ENCODE peak calls at places on chromosomes 4 and X, in six cellular contexts. B, I, H, U, G and W are unnamed samples. For H3K4me1, the result is how much of the 10 kb centered on the place peaks cover.

GRCh38 chrX:72349190-72349589 is 43.5 kb upstream of the CITED1 start:
- DNase-seq in B (no peak), I (no peak), H (no peak), U (no peak), G (peak), W (no peak)

GRCh38 chrX:51802917-51803688 is 59.9 kb downstream of the GSPT2 start:
- DNase-seq in B (peak), I (peak), H (peak), U (peak), G (peak), W (peak)

GRCh38 chrX:121504148-121504547 is 456.7 kb downstream of the GLUD2 start:
- DNase-seq in B (no peak), I (no peak), H (no peak), U (no peak), G (no peak), W (no peak)

GRCh38 chr4:146415829-146416228 is 105.9 kb downstream of the SLC10A7 start:
- DNase-seq in B (no peak), I (no peak), H (no peak), U (no peak), G (no peak), W (no peak)

GRCh38 chr4:926538-926937 is 5.6 kb downstream of the GAK start:
- DNase-seq in B (peak), I (no peak), H (no peak), U (peak), G (peak), W (peak)

GRCh38 chrX:28585767-28586166 is 1.5 kb upstream of the IL1RAPL1 start:
- DNase-seq in B (no peak), I (no peak), H (peak), U (no peak), G (no peak), W (no peak)

GRCh38 chr4:169383724-169384123 is 113.0 kb upstream of the SH3RF1 start:
- DNase-seq in B (peak), I (peak), H (peak), U (no peak), G (no peak), W (no peak)

GRCh38 chr4:99863804-99864203 is 30.4 kb downstream of the LAMTOR3 start:
- DNase-seq in B (peak), I (peak), H (peak), U (no peak), G (peak), W (no peak)

GRCh38 chrX:38437093-38437492 is 84.7 kb downstream of the OTC start:
- DNase-seq in B (peak), I (peak), H (no peak), U (no peak), G (no peak), W (no peak)

GRCh38 chr4:72352746-72353145 is 216.3 kb downstream of the ADAMTS3 start:
- DNase-seq in B (peak), I (no peak), H (no peak), U (no peak), G (no peak), W (no peak)

GRCh38 chr4:163911891-163912290 is 417.4 kb downstream of the TMA16 start:
- DNase-seq in B (peak), I (no peak), H (no peak), U (no peak), G (no peak), W (no peak)

GRCh38 chr4:150080335-150080734 is 2.1 kb downstream of the DCLK2 start:
- DNase-seq in B (peak), I (peak), H (peak), U (no peak), G (no peak), W (no peak)

GRCh38 chrX:33210156-33210555 is 1.2 kb downstream of the DMD start:
- DNase-seq in B (no peak), I (no peak), H (no peak), U (no peak), G (no peak), W (no peak)

GRCh38 chr4:110294165-110294564 is 95.8 kb upstream of the ELOVL6 start:
- DNase-seq in B (peak), I (peak), H (peak), U (no peak), G (no peak), W (no peak)

GRCh38 chrX:16733013-16733412 is 13.6 kb downstream of the SYAP1 start:
- DNase-seq in B (no peak), I (no peak), H (no peak), U (no peak), G (peak), W (no peak)

GRCh38 chrX:53713987-53714579 is 27.6 kb upstream of the HUWE1 start:
- DNase-seq in B (peak), I (peak), H (no peak), U (no peak), G (no peak), W (no peak)

GRCh38 chrX:40054793-40055192 is 43.0 kb downstream of the BCOR start:
- DNase-seq in B (peak), I (peak), H (peak), U (no peak), G (no peak), W (no peak)

GRCh38 chr4:186767794-186768193 is 44.1 kb upstream of the FAT1 start:
- DNase-seq in B (no peak), I (no peak), H (no peak), U (no peak), G (no peak), W (no peak)

GRCh38 chr4:7428261-7429068 is 6.3 kb downstream of the PSAPL1 start:
- DNase-seq in B (no peak), I (no peak), H (no peak), U (no peak), G (peak), W (peak)

GRCh38 chr4:173374588-173374987 is 3.8 kb downstream of the SAP30 start:
- DNase-seq in B (no peak), I (no peak), H (no peak), U (no peak), G (no peak), W (no peak)

GRCh38 chrX:76555816-76556215 is 128.3 kb downstream of the MAGEE1 start:
- DNase-seq in B (peak), I (peak), H (no peak), U (no peak), G (peak), W (peak)

GRCh38 chr4:7135389-7135746 is 57.0 kb upstream of the SORCS2 start:
- DNase-seq in B (no peak), I (peak), H (no peak), U (no peak), G (no peak), W (no peak)

GRCh38 chr4:125573368-125573767 is 258.6 kb downstream of the FAT4 start:
- DNase-seq in B (no peak), I (no peak), H (no peak), U (no peak), G (no peak), W (no peak)

GRCh38 chrX:100445593-100445992 is 35.5 kb upstream of the PCDH19 start:
- DNase-seq in B (no peak), I (no peak), H (no peak), U (no peak), G (no peak), W (no peak)

GRCh38 chrX:630007-630921 is at the start of gene SHOX:
- DNase-seq in B (no peak), I (no peak), H (no peak), U (no peak), G (no peak), W (no peak)

GRCh38 chr4:183499389-183499788 is 5.5 kb upstream of the ING2 start:
- DNase-seq in B (no peak), I (no peak), H (no peak), U (no peak), G (no peak), W (no peak)

GRCh38 chr4:116636917-116637316 is 448.5 kb downstream of the TRAM1L1 start:
- DNase-seq in B (no peak), I (no peak), H (no peak), U (no peak), G (no peak), W (no peak)

GRCh38 chrX:30800901-30801300 is 88.2 kb downstream of the TAB3 start:
- DNase-seq in B (no peak), I (no peak), H (no peak), U (no peak), G (no peak), W (no peak)

GRCh38 chrX:42732506-42732905 is 45.5 kb downstream of the PPP1R2C start:
- DNase-seq in B (no peak), I (no peak), H (no peak), U (no peak), G (no peak), W (no peak)

GRCh38 chrX:39619182-39620009 is 478.4 kb downstream of the BCOR start:
- DNase-seq in B (peak), I (no peak), H (no peak), U (no peak), G (peak), W (no peak)

GRCh38 chr4:124854968-124855367 is 142.4 kb upstream of the ANKRD50 start:
- DNase-seq in B (no peak), I (peak), H (no peak), U (no peak), G (no peak), W (no peak)

GRCh38 chrX:111928457-111928856 is 52.5 kb downstream of the TRPC5OS start:
- DNase-seq in B (no peak), I (no peak), H (no peak), U (no peak), G (no peak), W (peak)

DNA sequence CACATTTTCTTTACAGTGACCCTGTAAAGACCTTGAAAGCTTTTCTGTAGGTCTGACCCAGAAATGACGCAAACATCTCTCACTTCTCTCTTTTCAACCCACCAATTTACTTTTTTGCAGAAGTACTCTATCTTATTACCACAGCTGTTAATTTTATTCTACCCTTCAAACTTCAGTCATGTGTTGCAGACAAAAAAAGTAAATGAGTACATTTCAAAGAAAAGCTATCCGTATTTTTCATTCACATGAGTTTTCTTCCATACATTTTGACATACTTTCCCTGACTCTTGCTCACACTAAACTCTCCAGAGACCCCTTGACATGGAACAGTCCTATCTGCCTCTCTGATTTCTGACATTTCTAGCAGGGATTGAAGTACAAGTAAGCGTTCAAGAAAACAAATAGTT is 51.7 kb downstream of the SLC7A11 start:
- DNase-seq in B (peak), I (no peak), H (no peak), U (no peak), G (no peak), W (no peak)
- H3K4me3 ChIP-seq in B (no peak), I (no peak), H (no peak), U (no peak), G (no peak), W (no peak)

DNA sequence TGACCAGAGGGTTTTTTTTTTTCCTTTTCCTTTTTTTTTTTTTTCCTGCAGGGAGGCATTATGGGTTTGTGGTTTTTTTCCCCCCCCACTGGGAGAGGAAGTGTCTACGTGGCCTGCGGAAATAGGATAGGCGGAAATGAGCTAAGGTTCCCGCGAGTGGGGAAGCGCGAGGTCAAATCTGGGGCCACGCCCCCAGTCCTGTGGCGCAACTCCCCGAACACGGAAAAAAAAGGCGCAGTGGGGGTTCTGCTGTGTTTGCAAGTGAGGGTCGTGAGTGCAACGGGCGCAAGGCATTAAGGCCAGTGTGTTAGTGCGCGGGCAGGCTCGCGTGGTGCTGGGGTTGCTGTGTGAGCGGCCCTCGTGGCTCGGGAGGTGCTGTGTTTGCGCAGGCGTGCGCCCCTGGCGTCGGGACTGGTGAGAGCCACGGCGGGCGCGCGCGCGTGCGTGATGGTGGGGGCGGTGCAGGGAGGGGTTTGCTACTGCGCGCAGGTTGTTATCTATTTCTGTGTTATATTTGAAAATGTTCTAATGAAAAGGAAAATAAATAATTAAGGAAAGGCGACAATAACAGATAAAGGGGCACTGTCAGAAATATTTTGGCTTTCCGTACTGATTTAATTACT is 685 bp upstream of the MORF4L2 start:
- DNase-seq in B (peak), I (peak), H (no peak), U (no peak), G (no peak), W (peak)
- H2BK120ac ChIP-seq in B (peak), I (peak), H (peak), U (no peak), G (no peak), W (no peak)

DNA sequence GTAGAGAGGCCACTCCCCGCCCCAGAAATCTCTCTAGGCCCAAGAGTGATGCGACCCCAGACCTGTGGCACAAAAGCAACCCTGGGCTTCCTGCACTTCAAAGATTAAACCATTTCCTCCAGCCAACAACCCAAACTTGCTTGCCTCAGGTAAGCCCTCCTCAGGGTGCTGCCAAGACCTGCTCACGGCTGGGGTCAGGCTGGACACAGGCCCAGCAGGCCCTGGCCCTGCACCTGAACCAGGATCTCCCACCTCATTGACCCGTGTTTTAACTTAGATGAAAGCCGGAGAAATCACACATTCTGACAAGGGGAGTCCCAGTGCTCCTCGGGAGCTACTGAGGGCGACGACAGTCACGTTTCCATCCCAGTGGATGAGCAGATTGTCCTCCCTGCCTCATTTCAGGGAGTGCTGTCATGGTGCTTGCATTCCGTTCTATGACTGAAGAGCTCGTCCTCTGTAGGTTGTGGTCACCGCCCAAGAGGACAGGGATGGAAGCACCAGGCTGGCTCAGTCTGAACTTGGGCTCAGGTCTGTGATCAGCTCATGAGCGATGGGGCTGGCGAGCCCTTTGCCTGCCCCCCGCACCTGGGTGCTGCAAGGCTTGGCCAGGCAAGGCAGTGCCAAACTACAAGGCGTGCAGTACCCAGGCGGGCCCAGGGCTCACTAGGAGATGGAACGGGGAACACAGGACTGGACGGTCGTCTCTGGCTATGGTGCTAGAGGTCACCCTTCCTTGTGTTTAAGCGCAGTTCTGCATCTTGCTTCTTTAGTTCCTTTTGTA is 25.9 kb downstream of the WDR1 start:
- DNase-seq in B (no peak), I (no peak), H (no peak), U (no peak), G (no peak), W (no peak)
- H3K4me1 ChIP-seq in B (under half), I (under half), H (half or more), U (under half), G (under half), W (under half)

DNA sequence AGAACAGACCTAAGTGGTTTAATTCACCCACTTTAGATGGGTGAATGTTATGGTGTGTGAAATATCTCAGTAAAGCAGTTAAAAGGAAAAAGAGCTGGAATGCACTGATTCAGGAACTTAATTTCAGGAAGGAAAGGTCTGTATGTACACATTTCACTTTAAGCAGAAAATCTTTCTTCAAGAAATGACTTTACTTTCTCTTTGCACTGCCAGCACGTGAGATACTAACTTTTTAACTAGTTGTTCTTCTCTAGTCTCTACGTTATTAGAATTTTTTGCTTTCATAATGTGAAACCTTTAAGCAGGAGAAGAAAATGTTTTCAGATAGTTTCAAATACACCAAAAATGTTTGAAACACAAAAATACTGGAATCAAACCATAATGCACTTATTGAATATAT is 18.8 kb downstream of the C4orf46 start:
- DNase-seq in B (no peak), I (no peak), H (peak), U (no peak), G (no peak), W (no peak)
- H3K4me3 ChIP-seq in B (no peak), I (peak), H (peak), U (no peak), G (no peak), W (no peak)